ENCODE peak calls at places on chromosomes 1 and 21, in five cellular contexts. F is suprapubic skin, C is right lobe of liver, J is stomach, B is sigmoid colon. R is an unnamed sample.

GRCh38 chr1:212686591-212686990 is 13.0 kb downstream of the BATF3 start:
- DNase-seq in J (no peak), F (peak; percentile 66), C (no peak), B (no peak), R (no peak)

GRCh38 chr1:82927753-82928152 is 1071.2 kb downstream of the TTLL7 start:
- DNase-seq in C (no peak), J (no peak), B (no peak), F (no peak), R (no peak)

GRCh38 chr1:218476385-218476784 is 131.2 kb downstream of the TGFB2 start:
- DNase-seq in B (no peak), J (no peak), C (no peak), F (no peak), R (no peak)

GRCh38 chr1:59733443-59734141 is 81.2 kb upstream of the HOOK1 start:
- DNase-seq in F (no peak), C (no peak), B (no peak), J (no peak), R (no peak)

GRCh38 chr1:71240656-71241055 is 159.8 kb upstream of the ZRANB2 start:
- DNase-seq in C (no peak), J (no peak), F (no peak), B (no peak), R (no peak)

GRCh38 chr1:95778217-95778616 is 544.2 kb downstream of the RWDD3 start:
- DNase-seq in B (no peak), J (no peak), F (no peak), C (no peak), R (no peak)

GRCh38 chr21:45905196-45905595 is 76.4 kb upstream of the COL6A1 start:
- DNase-seq in J (no peak), F (no peak), B (no peak), C (no peak), R (no peak)

GRCh38 chr21:31732538-31732864 is 583 bp upstream of the SCAF4 start:
- DNase-seq in F (no peak), J (no peak), B (no peak), C (no peak), R (no peak)

GRCh38 chr1:87914396-87914795 is 585.7 kb downstream of the LMO4 start:
- DNase-seq in F (no peak), C (no peak), B (no peak), J (no peak), R (no peak)

GRCh38 chr1:206559661-206559995 is 52.3 kb downstream of the RASSF5 start:
- DNase-seq in C (no peak), J (no peak), F (no peak), B (no peak), R (no peak)
- H3K4me3 ChIP-seq in C (peak overlapping the region; percentile 62), J (peak overlapping the region; percentile 7), F (no peak overlapping the region), B (no peak overlapping the region), R (no peak overlapping the region)

DNA sequence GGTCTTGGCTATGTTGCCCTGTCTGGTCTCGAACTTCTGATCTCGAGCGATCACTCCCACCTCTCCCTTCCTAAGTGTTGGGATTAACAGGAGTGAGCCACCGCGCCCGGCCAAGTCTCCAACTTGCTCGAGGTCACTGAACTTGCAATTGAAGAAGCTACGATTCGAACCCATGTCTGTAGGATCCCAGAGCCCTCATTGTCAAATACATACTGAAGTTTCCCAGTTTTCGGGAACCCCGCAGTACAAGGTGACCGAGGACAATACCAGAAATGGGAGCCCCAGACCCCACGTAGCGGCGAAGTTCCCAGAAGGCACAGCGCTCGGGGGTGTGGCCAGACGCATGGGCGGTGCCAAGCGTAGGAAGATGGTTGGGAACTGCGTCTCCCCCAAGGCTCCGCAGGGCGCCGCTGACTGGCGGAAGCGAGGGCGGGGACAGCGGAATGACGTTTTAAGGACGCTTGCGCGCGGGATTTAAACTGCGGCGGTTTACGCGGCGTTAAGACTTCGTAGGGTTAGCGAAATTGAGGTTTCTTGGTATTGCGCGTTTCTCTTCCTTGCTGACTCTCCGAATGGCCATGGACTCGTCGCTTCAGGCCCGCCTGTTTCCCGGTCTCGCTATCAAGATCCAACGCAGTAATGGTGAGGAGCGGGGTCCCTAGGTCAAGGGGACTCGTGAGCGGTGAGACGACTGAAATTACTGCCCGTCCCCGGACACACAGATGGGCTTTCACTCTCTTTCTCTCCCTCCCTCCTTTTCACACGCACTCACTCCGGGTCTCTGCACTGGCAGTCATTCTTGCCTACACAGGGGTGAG is at the start of gene KIF2C:
- DNase-seq in C (peak; percentile 97), B (peak; percentile 98), J (peak; percentile 97), F (peak; percentile 98), R (peak; percentile 95)
- TF ChIP-seq POLR2A in C (peak; percentile 74), B (peak; percentile 57), J (peak; percentile 16), F (no peak), R (peak; percentile 58)

DNA sequence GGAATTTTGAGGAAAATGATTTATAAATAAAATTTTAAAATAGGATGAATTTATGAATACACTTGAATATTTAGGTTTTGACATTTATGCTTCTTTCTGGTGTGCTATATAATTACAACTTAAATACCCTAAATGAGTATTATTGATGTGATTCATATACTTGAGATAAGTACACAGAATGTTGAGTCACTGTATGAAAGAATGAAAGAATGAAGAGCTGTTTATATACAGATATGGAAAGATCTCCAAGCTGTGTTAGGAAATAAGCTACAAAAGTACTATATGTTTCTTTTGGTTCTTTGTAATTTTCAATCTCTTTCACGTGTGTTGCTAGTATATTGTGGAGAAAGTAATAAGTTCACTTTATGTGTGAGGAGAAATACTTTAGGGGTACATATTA is 147.2 kb downstream of the RASAL2 start:
- DNase-seq in C (no peak), B (no peak), F (no peak), J (no peak), R (no peak)
- H3K4me3 ChIP-seq in C (no peak overlapping the region), B (no peak overlapping the region), F (no peak overlapping the region), J (no peak overlapping the region), R (no peak overlapping the region)

DNA sequence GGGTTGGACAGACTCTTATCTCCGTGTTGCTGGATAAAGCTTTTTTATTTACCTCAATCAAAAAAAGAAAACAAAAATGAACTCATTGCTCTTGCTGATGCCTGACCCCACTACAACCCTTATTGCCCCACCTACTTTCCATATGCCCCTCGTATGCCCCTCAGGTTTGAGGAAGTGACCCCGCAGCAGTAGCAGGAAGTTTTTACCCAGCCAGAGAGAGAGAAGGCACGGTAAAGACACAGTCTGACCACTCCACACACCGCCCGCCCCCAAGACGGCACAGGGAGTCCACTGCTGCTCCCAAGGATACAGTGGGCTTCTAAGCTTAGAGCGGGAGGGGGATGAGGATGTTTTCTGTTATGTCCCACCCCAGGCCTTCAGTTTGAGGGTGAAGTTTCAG is 9.8 kb downstream of the PLEKHO1 start:
- DNase-seq in J (no peak), C (no peak), B (no peak), F (no peak), R (no peak)
- TF ChIP-seq POLR2A in J (no peak), C (no peak), B (no peak), F (no peak), R (no peak)

GRCh38 chr21:26964379-26964778 is 2.5 kb downstream of the ADAMTS5 start:
- DNase-seq in B (peak; percentile 92), F (peak; percentile 87), J (peak; percentile 28), C (peak; percentile 48), R (peak; percentile 56)
- H3K4me3 ChIP-seq in B (peak overlapping the region; percentile 56), F (peak overlapping the region; percentile 56), J (peak overlapping the region; percentile 60), C (no peak overlapping the region), R (peak overlapping the region; percentile 74)

DNA sequence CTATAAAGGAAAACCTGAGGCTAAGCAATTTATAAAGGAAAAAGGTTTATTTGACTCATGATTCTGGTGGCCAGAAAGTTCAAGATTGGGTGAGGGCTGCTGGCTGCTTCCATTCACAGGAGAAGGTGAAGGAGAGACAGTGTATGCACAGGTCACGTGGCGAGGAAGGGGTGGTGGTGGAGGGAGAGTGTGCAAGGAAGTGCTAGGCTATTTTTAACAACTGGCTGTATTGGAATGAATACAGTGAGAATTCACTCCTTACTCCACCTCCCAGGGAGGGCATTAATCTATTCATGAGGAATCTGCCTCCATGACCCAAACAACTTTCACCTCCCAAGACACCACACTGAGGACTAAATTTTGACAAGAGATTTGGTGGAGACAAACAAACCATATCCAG is 51.0 kb downstream of the SYDE2 start:
- DNase-seq in B (no peak), F (no peak), J (no peak), C (no peak), R (no peak)
- TF ChIP-seq POLR2A in B (no peak), F (no peak), J (no peak), C (no peak), R (no peak)

DNA sequence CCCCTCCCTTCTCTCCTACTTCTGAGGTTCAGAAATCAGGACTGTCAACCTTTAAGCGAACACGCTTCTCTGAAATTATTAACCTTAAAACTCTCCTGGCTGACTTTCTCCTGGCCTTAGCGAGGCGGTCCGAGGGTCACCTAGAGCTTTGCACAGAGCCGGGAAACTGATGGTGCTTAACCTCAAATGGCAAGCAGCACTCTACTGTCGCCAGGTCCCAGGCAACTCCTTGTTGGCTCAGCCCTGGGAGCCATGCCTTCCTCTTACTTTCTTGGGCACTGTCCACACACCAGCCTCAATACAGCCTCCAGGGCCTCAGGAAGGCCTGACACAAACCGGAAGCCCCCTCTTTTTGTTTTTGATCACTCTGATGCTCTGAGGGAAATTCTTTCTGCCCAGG is 3.8 kb downstream of the TRABD2B start:
- DNase-seq in C (peak; percentile 72), J (no peak), F (no peak), B (no peak), R (no peak)
- H3K4me3 ChIP-seq in C (no peak overlapping the region), J (no peak overlapping the region), F (no peak overlapping the region), B (no peak overlapping the region), R (no peak overlapping the region)

GRCh38 chr1:101482306-101482705 is 245.5 kb downstream of the S1PR1 start:
- DNase-seq in F (no peak), J (no peak), C (no peak), B (no peak), R (no peak)
- TF ChIP-seq POLR2A in F (no peak), J (no peak), C (no peak), B (no peak), R (no peak)